ENCODE peak calls at places on chromosomes 1 and 21, in seven cellular contexts. X is SJSA1, D is amygdala, H is MV-4-11, S is adrenal gland, E is skeletal muscle cell, P is ecto neural progenitor cell. Z is an unnamed sample.

GRCh38 chr1:178382372-178382771 is 114.4 kb downstream of the CLEC20A start:
- DNase-seq in X (no peak), D (no peak), H (no peak), S (no peak), E (no peak), P (no peak), Z (no peak)

GRCh38 chr1:171583581-171584194 is 38.4 kb upstream of the MYOCOS start:
- DNase-seq in X (no peak), D (no peak), H (no peak), S (no peak), E (no peak), P (no peak), Z (no peak)

GRCh38 chr1:201280884-201281283 is 2.4 kb upstream of the PKP1 start:
- DNase-seq in X (no peak), D (no peak), H (no peak), S (no peak), E (no peak), P (no peak), Z (no peak)

GRCh38 chr1:47940779-47941178 is 56.4 kb downstream of the TRABD2B start:
- DNase-seq in X (no peak), D (no peak), H (no peak), S (no peak), E (no peak), P (no peak), Z (no peak)

GRCh38 chr1:164683235-164683634 is 124.3 kb downstream of the PBX1 start:
- DNase-seq in X (no peak), D (no peak), H (no peak), S (no peak), E (no peak), P (no peak), Z (no peak)

GRCh38 chr1:167678838-167679237 is 42.9 kb upstream of the MPZL1 start:
- DNase-seq in X (no peak), D (no peak), H (no peak), S (no peak), E (no peak), P (no peak), Z (no peak)

GRCh38 chr1:112267929-112268328 is 128.1 kb upstream of the CTTNBP2NL start:
- DNase-seq in X (no peak), D (no peak), H (no peak), S (peak; percentile 17), E (no peak), P (no peak), Z (no peak)

GRCh38 chr1:27004471-27005165 is 8.0 kb downstream of the TENT5B start:
- DNase-seq in X (no peak), D (no peak), H (no peak), S (no peak), E (peak; percentile 47), P (no peak), Z (no peak)

GRCh38 chr1:189657131-189657530 is 820.5 kb downstream of the BRINP3 start:
- DNase-seq in X (no peak), D (no peak), H (no peak), S (no peak), E (no peak), P (no peak), Z (no peak)

GRCh38 chr21:45558044-45558721 is 15.9 kb upstream of the SLC19A1 start:
- DNase-seq in X (no peak), D (no peak), H (no peak), S (no peak), E (no peak), P (no peak), Z (no peak)

GRCh38 chr1:164561461-164561860 is 2.5 kb downstream of the PBX1 start:
- DNase-seq in X (no peak), D (no peak), H (peak; percentile 3), S (no peak), E (no peak), P (no peak), Z (no peak)

GRCh38 chr1:154869351-154870116 is 547 bp downstream of the KCNN3 start:
- DNase-seq in X (peak; percentile 57), D (peak; percentile 46), H (no peak), S (no peak), E (no peak), P (no peak), Z (no peak)

GRCh38 chr21:43851593-43851992 is 13.4 kb upstream of the AGPAT3 start:
- DNase-seq in X (no peak), D (no peak), H (no peak), S (no peak), E (no peak), P (no peak), Z (no peak)

GRCh38 chr1:192846950-192847349 is 38.1 kb downstream of the RGS2 start:
- DNase-seq in X (no peak), D (no peak), H (no peak), S (no peak), E (peak; percentile 39), P (no peak), Z (no peak)

GRCh38 chr1:108750476-108751191 is 4.2 kb downstream of the STXBP3 start:
- DNase-seq in X (no peak), D (no peak), H (no peak), S (no peak), E (no peak), P (no peak), Z (peak; percentile 51)

GRCh38 chr1:22327411-22327810 is 124.2 kb upstream of the ZBTB40 start:
- DNase-seq in X (peak; percentile 22), D (no peak), H (no peak), S (no peak), E (no peak), P (peak; percentile 26), Z (no peak)

GRCh38 chr1:178628637-178629548 is 96.2 kb upstream of the RALGPS2 start:
- DNase-seq in X (no peak), D (no peak), H (no peak), S (no peak), E (no peak), P (peak; percentile 74), Z (no peak)

GRCh38 chr1:33327587-33328325 is 6.9 kb upstream of the A3GALT2 start:
- DNase-seq in X (no peak), D (peak; percentile 23), H (peak; percentile 90), S (peak; percentile 54), E (peak; percentile 96), P (no peak), Z (peak; percentile 85)

GRCh38 chr1:220692436-220693228 is 2.5 kb downstream of the C1orf115 start:
- DNase-seq in X (no peak), D (no peak), H (no peak), S (no peak), E (no peak), P (no peak), Z (no peak)

GRCh38 chr1:29933110-29933509 is 696.8 kb downstream of the PTPRU start:
- DNase-seq in X (no peak), D (no peak), H (no peak), S (no peak), E (no peak), P (no peak), Z (no peak)

GRCh38 chr1:98342556-98342955 is 319.0 kb upstream of the SNX7 start:
- DNase-seq in X (no peak), D (no peak), H (no peak), S (no peak), E (no peak), P (no peak), Z (no peak)

GRCh38 chr21:33289199-33289819 is 23.1 kb downstream of the IL10RB start:
- DNase-seq in X (peak; percentile 86), D (no peak), H (no peak), S (no peak), E (no peak), P (peak; percentile 55), Z (no peak)

GRCh38 chr1:171743014-171743870 is 1.4 kb upstream of the VAMP4 start:
- DNase-seq in X (no peak), D (no peak), H (no peak), S (peak; percentile 30), E (peak; percentile 53), P (no peak), Z (peak; percentile 47)

GRCh38 chr1:56931686-56932085 is 34.1 kb downstream of the C8B start:
- DNase-seq in X (no peak), D (no peak), H (no peak), S (no peak), E (no peak), P (no peak), Z (no peak)

GRCh38 chr1:183864611-183865010 is 59.7 kb downstream of the RGL1 start:
- DNase-seq in X (no peak), D (no peak), H (no peak), S (no peak), E (no peak), P (no peak), Z (no peak)

GRCh38 chr1:64983110-64983509 is 16.8 kb upstream of the JAK1 start:
- DNase-seq in X (no peak), D (no peak), H (no peak), S (peak; percentile 35), E (no peak), P (no peak), Z (peak; percentile 73)

GRCh38 chr1:101260531-101260930 is 23.7 kb downstream of the S1PR1 start:
- DNase-seq in X (no peak), D (no peak), H (no peak), S (no peak), E (no peak), P (no peak), Z (no peak)